ENCODE peak calls at places on chromosomes 7 and 10, in six cellular contexts. One of them, this sample, is unnamed.

GRCh38 chr10:132363921-132364593 is 32.1 kb downstream of the LRRC27 start:
- DNase-seq in trophoblast cell: no peak
- DNase-seq in neuronal stem cell: peak
- DNase-seq in H1: no peak
- DNase-seq in IMR-90: no peak
- DNase-seq in mesenchymal stem cell: peak
- DNase-seq in this sample: peak

GRCh38 chr7:26419198-26419597 is 127.5 kb downstream of the SNX10 start:
- DNase-seq in H1: no peak
- DNase-seq in mesenchymal stem cell: no peak
- DNase-seq in neuronal stem cell: no peak
- DNase-seq in trophoblast cell: no peak
- DNase-seq in IMR-90: no peak
- DNase-seq in this sample: no peak

GRCh38 chr7:56105508-56105907 is 768 bp downstream of the CHCHD2 start:
- DNase-seq in mesenchymal stem cell: peak
- DNase-seq in neuronal stem cell: no peak
- DNase-seq in trophoblast cell: peak
- DNase-seq in IMR-90: peak
- DNase-seq in H1: no peak
- DNase-seq in this sample: no peak

GRCh38 chr10:90604636-90605035 is 253.2 kb downstream of the HTR7 start:
- DNase-seq in trophoblast cell: no peak
- DNase-seq in neuronal stem cell: no peak
- DNase-seq in H1: no peak
- DNase-seq in IMR-90: no peak
- DNase-seq in mesenchymal stem cell: peak
- DNase-seq in this sample: no peak

GRCh38 chr10:102800601-102801335 is 36.4 kb downstream of the CYP17A1 start:
- DNase-seq in H1: no peak
- DNase-seq in mesenchymal stem cell: no peak
- DNase-seq in IMR-90: no peak
- DNase-seq in neuronal stem cell: no peak
- DNase-seq in trophoblast cell: peak
- DNase-seq in this sample: no peak

GRCh38 chr7:1296727-1297475 is 64.2 kb downstream of the UNCX start:
- DNase-seq in mesenchymal stem cell: no peak
- DNase-seq in trophoblast cell: no peak
- DNase-seq in neuronal stem cell: no peak
- DNase-seq in H1: no peak
- DNase-seq in IMR-90: no peak
- DNase-seq in this sample: no peak

GRCh38 chr7:1979591-1980560 is 252.9 kb downstream of the MAD1L1 start:
- DNase-seq in H1: no peak
- DNase-seq in neuronal stem cell: no peak
- DNase-seq in trophoblast cell: no peak
- DNase-seq in mesenchymal stem cell: no peak
- DNase-seq in IMR-90: no peak
- DNase-seq in this sample: peak

GRCh38 chr7:10343108-10343507 is 630.6 kb upstream of the PHF14 start:
- DNase-seq in IMR-90: no peak
- DNase-seq in trophoblast cell: no peak
- DNase-seq in H1: no peak
- DNase-seq in neuronal stem cell: no peak
- DNase-seq in mesenchymal stem cell: no peak
- DNase-seq in this sample: no peak

GRCh38 chr7:139871276-139871675 is 42.2 kb downstream of the TBXAS1 start:
- DNase-seq in neuronal stem cell: no peak
- DNase-seq in trophoblast cell: no peak
- DNase-seq in mesenchymal stem cell: peak
- DNase-seq in IMR-90: peak
- DNase-seq in H1: no peak
- DNase-seq in this sample: no peak

GRCh38 chr7:50826371-50827172 is 43.9 kb upstream of the GRB10 start:
- DNase-seq in H1: no peak
- DNase-seq in IMR-90: peak
- DNase-seq in mesenchymal stem cell: peak
- DNase-seq in trophoblast cell: no peak
- DNase-seq in neuronal stem cell: no peak
- DNase-seq in this sample: no peak

GRCh38 chr10:79491171-79491835 is 21.0 kb upstream of the EIF5AL1 start:
- DNase-seq in IMR-90: no peak
- DNase-seq in neuronal stem cell: no peak
- DNase-seq in mesenchymal stem cell: no peak
- DNase-seq in trophoblast cell: peak
- DNase-seq in H1: no peak
- DNase-seq in this sample: peak

GRCh38 chr7:30797294-30798040 is 26.2 kb downstream of the MINDY4 start:
- DNase-seq in mesenchymal stem cell: peak
- DNase-seq in H1: no peak
- DNase-seq in neuronal stem cell: no peak
- DNase-seq in trophoblast cell: no peak
- DNase-seq in IMR-90: no peak
- DNase-seq in this sample: no peak

DNA sequence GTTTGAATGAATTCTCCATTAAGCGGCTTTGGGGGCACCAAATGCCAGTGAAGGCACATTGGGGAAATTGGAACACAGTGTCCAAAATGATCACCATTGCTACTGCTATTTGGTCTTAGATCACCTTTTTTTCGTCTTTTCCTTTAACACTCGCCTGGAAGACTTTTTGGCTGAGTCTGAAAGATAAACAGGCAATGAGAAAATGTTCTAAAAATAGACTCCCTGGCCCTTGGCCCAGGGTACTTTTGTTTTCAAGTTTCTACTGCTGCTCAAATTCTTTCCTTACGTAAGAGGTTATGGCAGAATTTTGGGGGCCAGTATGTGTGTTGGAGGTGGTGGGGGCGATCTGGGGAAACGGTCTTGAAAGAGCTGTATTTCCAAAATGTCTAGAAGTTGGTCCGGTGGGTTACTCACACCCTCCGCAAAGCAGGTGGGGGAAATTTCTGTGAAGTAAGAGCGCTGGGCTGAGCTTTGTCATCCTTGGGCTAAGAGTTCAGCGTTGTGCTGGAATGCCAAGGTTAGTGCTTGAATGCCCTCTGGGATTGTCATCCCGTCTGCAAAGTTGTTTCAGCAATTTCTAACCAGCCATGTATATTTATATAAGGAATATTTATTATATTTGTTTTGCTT is 1.3 kb upstream of the ITPRIP start:
- DNase-seq in H1: no peak
- DNase-seq in neuronal stem cell: no peak
- DNase-seq in IMR-90: peak
- DNase-seq in mesenchymal stem cell: peak
- DNase-seq in trophoblast cell: peak
- DNase-seq in this sample: peak
- H3K27ac ChIP-seq in H1: no peak
- H3K27ac ChIP-seq in neuronal stem cell: no peak
- H3K27ac ChIP-seq in IMR-90: peak
- H3K27ac ChIP-seq in mesenchymal stem cell: peak
- H3K27ac ChIP-seq in trophoblast cell: no peak
- H3K27ac ChIP-seq in this sample: no peak

DNA sequence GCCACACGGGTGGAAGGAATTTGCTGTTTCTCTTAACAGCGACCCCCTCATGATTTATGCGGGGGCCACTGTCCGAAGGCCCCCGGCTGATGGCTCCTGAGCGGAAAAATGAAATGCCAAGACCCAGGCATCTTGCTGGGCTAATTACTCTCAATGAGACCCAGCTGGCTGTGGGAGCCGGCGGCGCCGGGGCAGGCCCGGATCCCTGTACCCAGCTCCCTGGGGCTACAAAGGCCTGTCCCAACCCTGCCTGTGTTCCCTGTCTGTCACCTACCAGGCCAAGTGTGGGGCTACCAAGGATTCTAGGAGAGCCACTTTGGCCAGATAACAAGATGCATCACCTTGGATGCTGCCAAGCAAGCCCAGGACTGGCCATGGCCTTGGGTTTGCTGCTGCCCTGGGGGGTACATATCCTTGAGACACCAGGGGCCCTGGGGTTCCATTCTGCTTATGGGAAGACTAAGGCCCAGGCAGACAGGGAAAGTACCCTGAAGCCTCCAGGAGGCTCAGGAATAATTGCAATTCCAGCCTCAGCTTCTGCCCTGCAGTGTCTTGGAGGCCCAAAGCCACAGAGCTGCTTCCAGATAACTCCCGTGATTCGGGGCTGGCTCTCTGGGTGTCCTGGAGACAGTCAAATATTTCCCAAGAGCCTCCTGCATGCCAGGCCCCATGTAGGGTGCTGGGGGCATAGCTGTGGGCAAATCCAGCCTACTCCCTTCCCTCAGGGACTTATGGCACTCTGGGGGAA is 22.7 kb downstream of the MYL10 start:
- DNase-seq in neuronal stem cell: no peak
- DNase-seq in mesenchymal stem cell: no peak
- DNase-seq in H1: no peak
- DNase-seq in IMR-90: no peak
- DNase-seq in trophoblast cell: peak
- DNase-seq in this sample: no peak
- H3K4ac ChIP-seq in neuronal stem cell: no peak
- H3K4ac ChIP-seq in mesenchymal stem cell: no peak
- H3K4ac ChIP-seq in H1: no peak
- H3K4ac ChIP-seq in IMR-90: no peak
- H3K4ac ChIP-seq in trophoblast cell: no peak
- H3K4ac ChIP-seq in this sample: no peak

GRCh38 chr7:6164010-6164409 is 108.4 kb downstream of the CYTH3 start:
- DNase-seq in IMR-90: no peak
- DNase-seq in trophoblast cell: no peak
- DNase-seq in mesenchymal stem cell: no peak
- DNase-seq in H1: no peak
- DNase-seq in neuronal stem cell: no peak
- DNase-seq in this sample: no peak
- H3K14ac ChIP-seq in IMR-90: no peak
- H3K14ac ChIP-seq in trophoblast cell: no peak
- H3K14ac ChIP-seq in mesenchymal stem cell: no peak
- H3K14ac ChIP-seq in H1: no peak
- H3K14ac ChIP-seq in neuronal stem cell: no peak
- H3K14ac ChIP-seq in this sample: no peak

DNA sequence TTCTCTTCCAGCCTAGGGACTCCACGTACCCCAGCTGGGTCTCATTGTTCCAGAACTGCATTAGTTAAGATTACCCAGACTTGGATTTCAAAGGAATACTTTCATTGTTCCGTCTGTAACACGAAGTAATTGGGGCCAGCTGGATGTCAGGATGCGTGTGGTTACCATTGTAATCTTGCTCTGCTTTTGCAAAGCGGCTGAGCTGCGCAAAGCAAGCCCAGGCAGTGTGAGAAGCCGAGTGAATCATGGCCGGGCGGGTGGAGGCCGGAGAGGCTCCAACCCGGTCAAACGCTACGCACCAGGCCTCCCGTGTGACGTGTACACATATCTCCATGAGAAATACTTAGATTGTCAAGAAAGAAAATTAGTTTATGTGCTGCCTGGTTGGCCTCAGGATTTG is 21.0 kb downstream of the LRRC17 start:
- DNase-seq in neuronal stem cell: peak
- DNase-seq in mesenchymal stem cell: peak
- DNase-seq in H1: peak
- DNase-seq in trophoblast cell: no peak
- DNase-seq in IMR-90: peak
- DNase-seq in this sample: peak
- H3K27ac ChIP-seq in neuronal stem cell: peak
- H3K27ac ChIP-seq in mesenchymal stem cell: no peak
- H3K27ac ChIP-seq in H1: peak
- H3K27ac ChIP-seq in trophoblast cell: no peak
- H3K27ac ChIP-seq in IMR-90: peak
- H3K27ac ChIP-seq in this sample: peak

DNA sequence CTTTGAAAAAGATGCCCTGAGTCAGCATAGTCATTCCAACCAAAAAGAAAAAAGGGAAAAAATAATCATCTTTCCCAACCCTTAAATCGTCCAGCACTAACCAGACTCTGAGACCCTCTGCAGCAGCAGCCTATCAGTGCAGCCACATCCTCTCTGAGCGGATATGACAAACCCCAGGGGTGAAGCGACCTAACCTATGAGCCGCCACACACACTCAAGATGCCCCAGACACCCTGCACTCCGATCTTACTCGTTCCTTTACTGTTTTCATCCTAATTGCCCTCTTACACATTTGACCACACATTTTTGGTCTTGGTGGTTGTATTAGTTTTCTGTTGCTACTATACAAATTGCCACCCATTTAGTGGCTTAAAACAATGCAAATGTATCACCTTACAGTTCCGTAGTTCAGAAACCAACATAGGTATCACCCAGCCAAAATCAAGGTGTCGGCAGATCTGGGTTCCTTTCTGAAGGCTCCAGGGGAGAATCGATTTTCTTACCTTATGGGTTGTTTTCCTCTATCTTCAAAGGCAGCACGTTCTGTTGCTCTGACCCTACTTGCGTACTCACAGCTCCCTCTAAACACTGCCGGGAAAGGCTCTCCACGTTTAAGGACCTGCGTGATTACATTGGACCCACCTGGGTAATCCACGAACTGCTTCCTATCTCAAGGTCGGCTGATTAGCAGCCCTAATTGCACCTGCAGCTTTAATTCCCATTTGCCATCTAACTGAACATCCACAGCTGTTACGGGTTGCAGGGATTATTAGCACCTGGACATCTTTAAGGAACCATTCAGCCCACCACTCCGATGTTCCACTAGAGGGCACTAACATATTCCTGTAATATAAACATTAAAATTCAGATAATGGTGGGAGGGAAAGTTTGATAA is 37.3 kb upstream of the PRSS1 start:
- DNase-seq in mesenchymal stem cell: peak
- DNase-seq in IMR-90: peak
- DNase-seq in neuronal stem cell: no peak
- DNase-seq in H1: no peak
- DNase-seq in trophoblast cell: peak
- DNase-seq in this sample: no peak
- H3K4ac ChIP-seq in mesenchymal stem cell: no peak
- H3K4ac ChIP-seq in IMR-90: no peak
- H3K4ac ChIP-seq in neuronal stem cell: no peak
- H3K4ac ChIP-seq in H1: no peak
- H3K4ac ChIP-seq in trophoblast cell: no peak
- H3K4ac ChIP-seq in this sample: no peak

GRCh38 chr7:103644319-103644718 is 198.3 kb upstream of the SLC26A5 start:
- DNase-seq in mesenchymal stem cell: no peak
- DNase-seq in IMR-90: no peak
- DNase-seq in trophoblast cell: no peak
- DNase-seq in H1: no peak
- DNase-seq in neuronal stem cell: no peak
- DNase-seq in this sample: no peak

GRCh38 chr7:103651558-103651957 is 205.6 kb upstream of the SLC26A5 start:
- DNase-seq in mesenchymal stem cell: no peak
- DNase-seq in trophoblast cell: no peak
- DNase-seq in IMR-90: no peak
- DNase-seq in neuronal stem cell: no peak
- DNase-seq in H1: no peak
- DNase-seq in this sample: no peak

GRCh38 chr7:103648135-103648534 is 202.1 kb upstream of the SLC26A5 start:
- DNase-seq in mesenchymal stem cell: no peak
- DNase-seq in IMR-90: no peak
- DNase-seq in neuronal stem cell: no peak
- DNase-seq in trophoblast cell: no peak
- DNase-seq in H1: no peak
- DNase-seq in this sample: no peak

GRCh38 chr7:103651978-103652377 is 206.0 kb upstream of the SLC26A5 start:
- DNase-seq in neuronal stem cell: no peak
- DNase-seq in trophoblast cell: no peak
- DNase-seq in IMR-90: no peak
- DNase-seq in H1: no peak
- DNase-seq in mesenchymal stem cell: no peak
- DNase-seq in this sample: no peak

GRCh38 chr7:103649052-103649451 is 203.0 kb upstream of the SLC26A5 start:
- DNase-seq in mesenchymal stem cell: no peak
- DNase-seq in trophoblast cell: no peak
- DNase-seq in H1: no peak
- DNase-seq in IMR-90: no peak
- DNase-seq in neuronal stem cell: no peak
- DNase-seq in this sample: no peak
- H3K14ac ChIP-seq in mesenchymal stem cell: no peak
- H3K14ac ChIP-seq in trophoblast cell: no peak
- H3K14ac ChIP-seq in H1: no peak
- H3K14ac ChIP-seq in IMR-90: no peak
- H3K14ac ChIP-seq in neuronal stem cell: no peak
- H3K14ac ChIP-seq in this sample: no peak

This sample was measured in H9.